ENCODE peak calls at places on chromosomes 3 and 15, in five cellular contexts. Y, W, N, B and F are unnamed samples.

GRCh38 chr15:45097466-45097865 is 16.5 kb downstream of the DUOX2 start:
- DNase-seq in Y (no peak), W (no peak), N (no peak), B (no peak), F (no peak)

GRCh38 chr15:29596266-29596665 is 226.0 kb downstream of the TJP1 start:
- DNase-seq in Y (no peak), W (no peak), N (peak; percentile 63), B (no peak), F (no peak)

GRCh38 chr3:188348445-188349244 is 194.7 kb downstream of the LPP start:
- DNase-seq in Y (no peak), W (no peak), N (peak; percentile 95), B (no peak), F (peak; percentile 71)

GRCh38 chr3:43448098-43448497 is 161.8 kb downstream of the SNRK start:
- DNase-seq in Y (no peak), W (no peak), N (no peak), B (no peak), F (no peak)

GRCh38 chr3:87246662-87247061 is 19.6 kb downstream of the CHMP2B start:
- DNase-seq in Y (no peak), W (no peak), N (peak; percentile 11), B (no peak), F (no peak)

GRCh38 chr3:32292085-32292796 is 53.8 kb downstream of the CMTM8 start:
- DNase-seq in Y (no peak), W (no peak), N (no peak), B (no peak), F (no peak)

GRCh38 chr15:45138814-45139765 is 9.3 kb downstream of the DUOX1 start:
- DNase-seq in Y (no peak), W (no peak), N (no peak), B (no peak), F (no peak)

GRCh38 chr3:46293991-46294833 is 52.0 kb downstream of the CCR3 start:
- DNase-seq in Y (no peak), W (no peak), N (no peak), B (no peak), F (no peak)

GRCh38 chr15:80584561-80584964 is 110.5 kb upstream of the ABHD17C start:
- DNase-seq in Y (no peak), W (no peak), N (no peak), B (no peak), F (no peak)

GRCh38 chr3:11638669-11639402 is 4.9 kb downstream of the VGLL4 start:
- DNase-seq in Y (no peak), W (no peak), N (no peak), B (no peak), F (no peak)

GRCh38 chr15:58257776-58258325 is 119.7 kb downstream of the AQP9 start:
- DNase-seq in Y (no peak), W (no peak), N (no peak), B (no peak), F (no peak)

GRCh38 chr3:64399205-64399800 is 174.0 kb upstream of the PRICKLE2 start:
- DNase-seq in Y (peak; percentile 20), W (no peak), N (peak; percentile 78), B (no peak), F (no peak)

GRCh38 chr15:95208071-95208470 is 976.7 kb downstream of the MCTP2 start:
- DNase-seq in Y (no peak), W (no peak), N (no peak), B (no peak), F (no peak)

GRCh38 chr15:62439543-62440016 is 274.5 kb upstream of the C2CD4B start:
- DNase-seq in Y (no peak), W (no peak), N (peak; percentile 79), B (no peak), F (no peak)

GRCh38 chr3:119636194-119636593 is 24.2 kb downstream of the POPDC2 start:
- DNase-seq in Y (no peak), W (no peak), N (peak; percentile 55), B (no peak), F (no peak)

GRCh38 chr3:118089563-118089962 is 945.1 kb downstream of the IGSF11 start:
- DNase-seq in Y (no peak), W (no peak), N (peak; percentile 11), B (no peak), F (no peak)

GRCh38 chr3:149377408-149378111 is at the start of gene TM4SF1:
- DNase-seq in Y (peak; percentile 98), W (no peak), N (peak; percentile 94), B (no peak), F (no peak)

GRCh38 chr15:95620934-95621579 is 709.4 kb upstream of the NR2F2 start:
- DNase-seq in Y (no peak), W (no peak), N (peak; percentile 82), B (no peak), F (no peak)

GRCh38 chr15:101047301-101047781 is 128.2 kb downstream of the LRRK1 start:
- DNase-seq in Y (no peak), W (peak; percentile 1), N (peak; percentile 49), B (no peak), F (peak; percentile 9)

GRCh38 chr15:22962611-22963010 is 17.6 kb downstream of the CYFIP1 start:
- DNase-seq in Y (no peak), W (no peak), N (no peak), B (no peak), F (no peak)

GRCh38 chr3:53589201-53589600 is 94.8 kb downstream of the CACNA1D start:
- DNase-seq in Y (no peak), W (no peak), N (no peak), B (no peak), F (no peak)

GRCh38 chr15:64597469-64597806 is 137.1 kb downstream of the ZNF609 start:
- DNase-seq in Y (no peak), W (peak; percentile 13), N (no peak), B (no peak), F (no peak)

GRCh38 chr3:31240894-31241293 is 291.8 kb upstream of the STT3B start:
- DNase-seq in Y (no peak), W (no peak), N (no peak), B (no peak), F (no peak)

GRCh38 chr3:178392553-178392952 is 143.7 kb upstream of the KCNMB2 start:
- DNase-seq in Y (no peak), W (no peak), N (peak; percentile 35), B (no peak), F (no peak)

GRCh38 chr3:125175321-125176078 is 37.0 kb downstream of the SLC12A8 start:
- DNase-seq in Y (no peak), W (no peak), N (no peak), B (no peak), F (no peak)

GRCh38 chr3:15634671-15635661 is 33.4 kb downstream of the BTD start:
- DNase-seq in Y (no peak), W (no peak), N (peak; percentile 99), B (no peak), F (no peak)

GRCh38 chr3:141386611-141387110 is 18.4 kb downstream of the ZBTB38 start:
- DNase-seq in Y (no peak), W (no peak), N (peak; percentile 66), B (peak; percentile 43), F (no peak)

GRCh38 chr3:197135212-197135611 is 105.6 kb upstream of the MELTF start:
- DNase-seq in Y (no peak), W (no peak), N (no peak), B (no peak), F (no peak)

GRCh38 chr3:50532062-50532705 is 28.8 kb upstream of the CACNA2D2 start:
- DNase-seq in Y (no peak), W (no peak), N (no peak), B (no peak), F (no peak)

GRCh38 chr3:115680802-115681345 is 57.6 kb downstream of the GAP43 start:
- DNase-seq in Y (no peak), W (no peak), N (no peak), B (no peak), F (no peak)

GRCh38 chr3:16837602-16838001 is 47.2 kb upstream of the PLCL2 start:
- DNase-seq in Y (no peak), W (no peak), N (no peak), B (no peak), F (no peak)

GRCh38 chr3:16836505-16837237 is 48.1 kb upstream of the PLCL2 start:
- DNase-seq in Y (no peak), W (no peak), N (no peak), B (no peak), F (no peak)

GRCh38 chr3:16834753-16835152 is 50.0 kb upstream of the PLCL2 start:
- DNase-seq in Y (no peak), W (no peak), N (no peak), B (no peak), F (no peak)

GRCh38 chr3:16831846-16832245 is 52.9 kb upstream of the PLCL2 start:
- DNase-seq in Y (no peak), W (no peak), N (no peak), B (peak; percentile 15), F (no peak)

GRCh38 chr3:16834214-16834613 is 50.5 kb upstream of the PLCL2 start:
- DNase-seq in Y (no peak), W (no peak), N (no peak), B (no peak), F (no peak)
- TF ChIP-seq CTCF in Y (no peak), W (no peak), N (no peak), B (no peak), F (no peak)

DNA sequence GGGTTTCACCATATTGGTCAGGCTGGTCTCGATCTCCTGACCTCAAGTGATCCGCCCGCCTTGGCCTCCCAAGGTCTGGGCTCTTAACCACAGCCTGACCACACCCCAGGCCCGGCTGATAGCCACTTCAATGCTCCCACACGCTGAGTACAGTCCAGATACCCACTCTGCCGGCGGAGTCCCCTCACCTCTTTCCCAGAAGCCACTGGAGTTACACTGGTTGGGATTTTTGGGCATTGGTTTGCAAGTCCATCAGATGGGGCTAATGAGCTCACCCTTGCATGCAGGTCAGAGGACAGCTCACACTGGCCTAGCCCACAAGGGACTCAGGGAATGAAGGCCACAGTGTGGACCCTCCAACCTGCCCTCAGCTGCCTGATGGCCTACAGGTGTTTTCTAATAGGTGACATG is 60.1 kb downstream of the IQSEC1 start:
- DNase-seq in Y (no peak), W (no peak), N (no peak), B (no peak), F (no peak)
- TF ChIP-seq CTCF in Y (no peak), W (no peak), N (no peak), B (no peak), F (no peak)

DNA sequence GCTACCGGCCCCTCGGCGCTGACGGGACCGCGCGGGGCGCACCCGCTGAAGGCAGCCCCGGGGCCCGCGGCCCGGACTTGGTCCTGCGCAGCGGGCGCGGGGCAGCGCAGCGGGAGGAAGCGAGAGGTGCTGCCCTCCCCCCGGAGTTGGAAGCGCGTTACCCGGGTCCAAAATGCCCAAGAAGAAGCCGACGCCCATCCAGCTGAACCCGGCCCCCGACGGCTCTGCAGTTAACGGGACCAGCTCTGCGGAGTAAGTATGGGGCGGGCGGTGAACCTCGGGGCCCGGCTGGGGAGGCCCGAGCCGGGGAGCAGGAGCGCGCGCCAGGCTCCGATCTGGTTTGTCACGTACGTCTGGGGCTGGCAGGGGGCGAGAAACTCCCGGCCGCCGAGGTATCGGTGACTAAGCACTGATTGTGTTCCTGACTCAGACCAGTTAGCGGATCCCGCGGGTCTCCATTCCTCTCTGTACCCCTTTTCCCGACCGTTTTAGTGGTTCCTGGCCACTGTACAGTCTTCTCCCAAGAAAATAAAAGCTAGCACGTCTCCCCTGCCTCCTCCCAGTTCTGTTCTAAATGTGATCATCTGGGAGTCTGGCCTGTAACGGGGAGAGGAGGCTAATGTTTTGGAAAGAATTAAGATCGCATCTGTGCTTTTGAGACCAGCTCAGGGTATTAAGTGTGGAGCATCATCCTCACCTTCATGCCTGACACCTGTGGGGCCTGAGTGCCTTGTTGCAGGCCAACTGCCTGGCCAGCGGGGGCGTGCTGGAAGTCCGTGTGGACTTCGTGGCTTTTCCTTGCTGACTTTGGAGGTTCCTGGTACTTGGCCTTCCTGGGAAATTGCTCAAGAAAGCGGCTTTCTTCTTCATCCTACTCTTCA is 704 bp downstream of the MAP2K1 start:
- DNase-seq in Y (no peak), W (peak; percentile 75), N (peak; percentile 79), B (peak; percentile 68), F (peak; percentile 72)
- TF ChIP-seq CTCF in Y (peak; percentile 75), W (no peak), N (peak; percentile 55), B (no peak), F (no peak)

GRCh38 chr15:78808550-78808949 is 2.7 kb downstream of the ADAMTS7 start:
- DNase-seq in Y (peak; percentile 20), W (no peak), N (peak; percentile 44), B (no peak), F (no peak)
- TF ChIP-seq CTCF in Y (peak; percentile 91), W (peak; percentile 24), N (peak; percentile 67), B (no peak), F (peak; percentile 33)